ENCODE peak calls at places on chromosome 20, in seven cellular contexts. A is fibroblast of lung, O is keratinocyte, K is PC-3, M is astrocyte, S is cardiac muscle cell, E is lower leg skin. I is an unnamed sample.

GRCh38 chr20:48275737-48276342 is 490.6 kb upstream of the SULF2 start:
- DNase-seq in A (no peak), O (no peak), K (no peak), M (no peak), S (peak), E (no peak), I (no peak)

GRCh38 chr20:17452441-17452840 is 78.7 kb downstream of the BFSP1 start:
- DNase-seq in A (no peak), O (no peak), K (no peak), M (no peak), S (no peak), E (no peak), I (no peak)

GRCh38 chr20:18609741-18610140 is 21.9 kb downstream of the DTD1 start:
- DNase-seq in A (no peak), O (no peak), K (no peak), M (no peak), S (no peak), E (no peak), I (no peak)

GRCh38 chr20:16535281-16535680 is 38.0 kb downstream of the KIF16B start:
- DNase-seq in A (no peak), O (no peak), K (no peak), M (no peak), S (no peak), E (no peak), I (no peak)

GRCh38 chr20:47677314-47678129 is 107.8 kb downstream of the SULF2 start:
- DNase-seq in A (peak), O (no peak), K (peak), M (peak), S (peak), E (no peak), I (no peak)

GRCh38 chr20:57711826-57712225 is 2.0 kb upstream of the PMEPA1 start:
- DNase-seq in A (no peak), O (no peak), K (no peak), M (no peak), S (no peak), E (no peak), I (no peak)

GRCh38 chr20:18304618-18305017 is 16.3 kb downstream of the ZNF133 start:
- DNase-seq in A (no peak), O (no peak), K (peak), M (no peak), S (no peak), E (no peak), I (no peak)

GRCh38 chr20:53595018-53595378 is 1.4 kb upstream of the ZNF217 start:
- DNase-seq in A (no peak), O (no peak), K (peak), M (no peak), S (no peak), E (no peak), I (no peak)

GRCh38 chr20:37984018-37984785 is 49.1 kb downstream of the TTI1 start:
- DNase-seq in A (no peak), O (no peak), K (no peak), M (no peak), S (no peak), E (no peak), I (no peak)

GRCh38 chr20:56202493-56203077 is 45.9 kb upstream of the MC3R start:
- DNase-seq in A (peak), O (no peak), K (peak), M (no peak), S (peak), E (no peak), I (no peak)

GRCh38 chr20:57652865-57653545 is 32.8 kb upstream of the ZBP1 start:
- DNase-seq in A (no peak), O (no peak), K (no peak), M (no peak), S (no peak), E (peak), I (no peak)

GRCh38 chr20:48538058-48538825 is 289.6 kb downstream of the PREX1 start:
- DNase-seq in A (no peak), O (peak), K (peak), M (peak), S (peak), E (no peak), I (peak)

GRCh38 chr20:35562541-35563110 is 20.7 kb downstream of the ERGIC3 start:
- DNase-seq in A (no peak), O (no peak), K (no peak), M (no peak), S (no peak), E (no peak), I (no peak)

GRCh38 chr20:38723982-38724602 is at the start of gene SLC32A1:
- DNase-seq in A (no peak), O (no peak), K (no peak), M (no peak), S (no peak), E (no peak), I (no peak)

GRCh38 chr20:17197041-17197440 is 29.8 kb upstream of the PCSK2 start:
- DNase-seq in A (no peak), O (no peak), K (no peak), M (no peak), S (no peak), E (no peak), I (no peak)

GRCh38 chr20:56628873-56629463 is at the start of gene TFAP2C:
- DNase-seq in A (no peak), O (no peak), K (peak), M (no peak), S (peak), E (peak), I (no peak)

GRCh38 chr20:1108437-1108920 is 9.9 kb upstream of the PSMF1 start:
- DNase-seq in A (peak), O (no peak), K (peak), M (no peak), S (peak), E (no peak), I (no peak)

GRCh38 chr20:18314786-18315406 is 26.6 kb downstream of the ZNF133 start:
- DNase-seq in A (peak), O (peak), K (peak), M (peak), S (peak), E (no peak), I (no peak)

GRCh38 chr20:3383878-3384495 is 23.5 kb downstream of the DNAAF9 start:
- DNase-seq in A (no peak), O (no peak), K (no peak), M (no peak), S (no peak), E (no peak), I (no peak)

GRCh38 chr20:36162272-36162966 is 7.9 kb downstream of the EPB41L1 start:
- DNase-seq in A (no peak), O (no peak), K (no peak), M (no peak), S (no peak), E (no peak), I (no peak)

GRCh38 chr20:48813446-48813747 is 14.4 kb downstream of the PREX1 start:
- DNase-seq in A (no peak), O (no peak), K (no peak), M (no peak), S (no peak), E (no peak), I (no peak)

GRCh38 chr20:56204206-56204605 is 44.3 kb upstream of the MC3R start:
- DNase-seq in A (no peak), O (no peak), K (no peak), M (no peak), S (no peak), E (peak), I (no peak)

GRCh38 chr20:11235058-11235457 is 561.3 kb upstream of the JAG1 start:
- DNase-seq in A (peak), O (no peak), K (peak), M (peak), S (peak), E (no peak), I (peak)

GRCh38 chr20:58233881-58234528 is 5.6 kb upstream of the ANKRD60 start:
- DNase-seq in A (no peak), O (no peak), K (peak), M (no peak), S (peak), E (no peak), I (no peak)

GRCh38 chr20:45370571-45371204 is 7.4 kb downstream of the TP53TG5 start:
- DNase-seq in A (no peak), O (no peak), K (no peak), M (no peak), S (no peak), E (no peak), I (no peak)

GRCh38 chr20:45372241-45372640 is 5.9 kb downstream of the TP53TG5 start:
- DNase-seq in A (no peak), O (no peak), K (no peak), M (no peak), S (no peak), E (peak), I (no peak)

GRCh38 chr20:45373353-45374100 is 4.6 kb downstream of the TP53TG5 start:
- DNase-seq in A (peak), O (no peak), K (peak), M (peak), S (peak), E (peak), I (no peak)

GRCh38 chr20:45374101-45374467 is 4.0 kb downstream of the TP53TG5 start:
- DNase-seq in A (no peak), O (no peak), K (no peak), M (no peak), S (no peak), E (no peak), I (no peak)

GRCh38 chr20:45372646-45373352 is 5.3 kb downstream of the TP53TG5 start:
- DNase-seq in A (no peak), O (no peak), K (no peak), M (no peak), S (peak), E (peak), I (no peak)
- H3K4me3 ChIP-seq in A (peak), O (peak), K (no peak), M (peak), S (no peak), E (no peak), I (peak)

DNA sequence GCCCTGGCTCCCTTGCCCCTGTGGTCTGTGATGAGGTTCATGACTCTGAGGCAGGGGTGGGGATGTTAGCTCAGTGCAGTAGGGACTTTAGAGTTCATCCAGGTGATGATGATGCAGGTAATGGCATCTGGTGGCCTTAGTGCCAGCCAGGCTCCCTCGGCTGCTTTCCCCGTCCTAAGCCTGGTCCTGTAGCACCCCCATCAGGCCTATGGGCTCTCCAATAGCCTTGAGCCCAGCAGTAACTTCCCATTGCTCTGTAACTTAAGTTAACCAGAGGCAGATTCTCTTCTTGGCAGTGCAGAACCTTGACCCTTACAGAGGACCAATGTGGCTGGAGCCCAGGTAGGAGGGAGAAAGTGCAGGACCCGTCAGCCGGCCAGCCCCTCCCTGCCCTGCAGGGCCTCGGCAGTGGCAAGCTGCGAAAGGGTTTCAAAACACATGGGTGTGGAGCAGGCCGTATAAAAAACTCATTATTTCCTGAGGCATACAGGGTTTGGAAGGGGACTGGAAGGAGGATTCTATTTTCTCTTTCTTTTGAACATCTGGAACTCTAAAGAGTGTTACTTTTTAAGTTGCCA is 406.9 kb downstream of the CDH26 start:
- DNase-seq in A (no peak), O (no peak), K (no peak), M (no peak), S (no peak), E (no peak), I (no peak)
- TF ChIP-seq CTCF in A (peak), O (peak), K (no peak), M (no peak), S (no peak), E (no peak), I (peak)

GRCh38 chr20:44151621-44152416 is 35.2 kb downstream of the JPH2 start:
- DNase-seq in A (no peak), O (peak), K (peak), M (peak), S (no peak), E (no peak), I (peak)

GRCh38 chr20:44154521-44155001 is 32.4 kb downstream of the JPH2 start:
- DNase-seq in A (no peak), O (no peak), K (no peak), M (peak), S (no peak), E (no peak), I (no peak)

GRCh38 chr20:44159125-44159524 is 27.9 kb downstream of the JPH2 start:
- DNase-seq in A (no peak), O (no peak), K (no peak), M (no peak), S (no peak), E (no peak), I (no peak)

GRCh38 chr20:44157061-44157460 is 29.9 kb downstream of the JPH2 start:
- DNase-seq in A (no peak), O (no peak), K (no peak), M (no peak), S (no peak), E (no peak), I (no peak)

GRCh38 chr20:44153636-44154043 is 33.3 kb downstream of the JPH2 start:
- DNase-seq in A (no peak), O (no peak), K (peak), M (peak), S (peak), E (no peak), I (no peak)
- H3K4me3 ChIP-seq in A (no peak), O (no peak), K (no peak), M (no peak), S (no peak), E (no peak), I (no peak)

DNA sequence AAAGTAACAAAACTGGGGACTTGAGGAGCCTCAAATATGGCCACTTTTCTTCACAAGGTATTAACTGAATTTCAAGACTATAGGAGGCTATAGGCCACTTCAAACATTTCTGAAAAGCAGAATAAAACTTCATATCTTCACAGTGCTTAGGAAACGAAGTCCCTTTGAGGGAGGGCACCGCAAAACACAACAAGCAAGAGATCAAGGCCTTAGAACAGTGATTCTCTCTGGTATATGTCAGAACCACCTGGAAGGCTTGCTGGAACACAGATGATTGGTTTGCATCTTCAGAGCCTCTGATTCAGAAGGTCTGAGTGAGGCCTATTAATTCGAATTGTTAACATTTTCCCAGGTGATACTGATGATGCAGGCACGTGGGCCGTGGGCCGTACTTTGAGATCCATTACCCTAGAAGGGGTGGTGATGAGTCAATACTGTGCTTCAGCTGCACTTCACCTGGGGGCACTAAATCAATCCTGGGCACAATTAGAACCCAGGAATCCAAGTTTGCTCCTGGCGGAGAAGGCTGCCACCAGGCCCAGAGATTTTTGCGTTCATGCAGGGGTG is 10.7 kb downstream of the SUN5 start:
- DNase-seq in A (no peak), O (no peak), K (no peak), M (no peak), S (no peak), E (no peak), I (no peak)
- TF ChIP-seq CTCF in A (no peak), O (no peak), K (no peak), M (no peak), S (no peak), E (no peak), I (no peak)

GRCh38 chr20:34129518-34130162 is 17.6 kb upstream of the EIF2S2 start:
- DNase-seq in A (peak), O (no peak), K (peak), M (peak), S (peak), E (no peak), I (no peak)
- H3K4me3 ChIP-seq in A (no peak), O (no peak), K (peak), M (no peak), S (no peak), E (no peak), I (no peak)

DNA sequence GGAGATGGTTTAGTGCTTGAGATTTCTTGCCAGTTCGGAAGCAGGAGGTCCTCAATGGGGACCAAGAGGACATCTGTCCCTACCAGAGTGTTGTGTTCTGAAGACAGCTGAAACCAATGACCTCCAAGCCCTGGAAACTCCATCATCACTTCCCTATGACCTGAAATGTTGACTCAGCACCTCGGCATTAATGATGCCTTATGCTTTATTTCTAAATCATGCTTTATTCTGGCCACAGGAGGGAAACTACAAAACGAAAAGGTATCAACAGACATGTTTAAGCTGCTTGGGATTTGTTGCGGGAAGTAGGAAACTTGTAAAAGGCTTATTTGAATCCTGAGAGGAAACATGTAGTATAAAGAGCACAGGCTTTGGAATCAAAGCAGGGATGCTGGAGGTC is 389.1 kb upstream of the CHD6 start:
- DNase-seq in A (no peak), O (no peak), K (no peak), M (no peak), S (no peak), E (no peak), I (no peak)
- TF ChIP-seq CTCF in A (no peak), O (no peak), K (no peak), M (no peak), S (no peak), E (no peak), I (no peak)

DNA sequence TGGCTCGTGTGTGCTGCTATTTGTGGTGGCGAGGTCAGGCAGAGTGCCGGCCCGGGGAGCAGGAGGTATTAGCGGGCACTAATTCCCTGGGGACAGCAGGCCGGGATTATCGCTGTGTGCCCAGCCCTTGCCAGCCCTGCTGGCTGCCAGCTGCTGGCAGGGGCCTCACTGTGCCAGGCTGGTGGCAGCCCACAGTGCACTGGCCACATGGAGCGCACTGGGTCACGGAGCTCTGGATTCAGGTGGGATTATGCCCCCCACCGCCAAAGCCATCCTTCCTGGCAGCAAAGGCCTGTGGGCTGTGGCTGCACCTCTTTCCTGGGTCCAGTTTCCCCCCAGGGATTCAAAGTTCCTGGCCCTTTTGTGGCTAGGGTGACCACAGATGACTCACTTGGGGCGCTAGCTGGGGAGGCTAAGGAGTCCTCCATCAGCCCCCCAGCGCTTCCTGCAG is 59.7 kb downstream of the YTHDF1 start:
- DNase-seq in A (no peak), O (no peak), K (no peak), M (no peak), S (no peak), E (no peak), I (no peak)
- H3K4me3 ChIP-seq in A (no peak), O (no peak), K (no peak), M (no peak), S (no peak), E (no peak), I (no peak)

GRCh38 chr20:45154183-45154582 is 20.5 kb upstream of the PI3 start:
- DNase-seq in A (peak), O (no peak), K (no peak), M (no peak), S (peak), E (no peak), I (no peak)
- TF ChIP-seq CTCF in A (no peak), O (no peak), K (no peak), M (no peak), S (peak), E (no peak), I (no peak)